ENCODE peak calls at places on chromosome 16, in eight cellular contexts. P is T-cell; C is NCI-H1105 treated with DMSO at 0.1 percent for 48 hours; X is ovary; M is NCI-H774; J is fibroblast of lung; Q is activated effector memory CD4-positive, alpha-beta T cell treated with Interleukin-2 at 50 U/mL for 16 hours; I is stimulated activated CD4-positive, alpha-beta T cell treated with anti-CD3 and anti-CD28 coated beads, Interleukin-1b, Interleukin-23, amount 100 ng/mL, for 24 hours. L is an unnamed sample.

GRCh38 chr16:17389392-17389791 is 81.4 kb downstream of the XYLT1 start:
- DNase-seq in P (no peak), C (no peak), X (no peak), M (no peak), J (no peak), Q (no peak), I (no peak), L (no peak)

GRCh38 chr16:58426960-58427359 is 34.7 kb downstream of the GINS3 start:
- DNase-seq in P (no peak), C (no peak), X (no peak), M (no peak), J (no peak), Q (no peak), I (no peak), L (no peak)

GRCh38 chr16:49464877-49465504 is 91.4 kb downstream of the C16orf78 start:
- DNase-seq in P (no peak), C (no peak), X (peak; percentile 22), M (peak; percentile 58), J (no peak), Q (no peak), I (no peak), L (no peak)

GRCh38 chr16:54336805-54337204 is 50.2 kb upstream of the IRX3 start:
- DNase-seq in P (no peak), C (no peak), X (no peak), M (no peak), J (no peak), Q (no peak), I (no peak), L (no peak)

GRCh38 chr16:4675864-4676786 is 17.2 kb upstream of the NUDT16L1 start:
- DNase-seq in P (peak; percentile 42), C (no peak), X (no peak), M (no peak), J (no peak), Q (peak; percentile 60), I (no peak), L (no peak)

GRCh38 chr16:14015948-14016347 is 55.2 kb upstream of the MRTFB start:
- DNase-seq in P (no peak), C (no peak), X (no peak), M (no peak), J (peak; percentile 93), Q (no peak), I (no peak), L (no peak)

GRCh38 chr16:31260136-31260931 is 559 bp downstream of the ITGAM start:
- DNase-seq in P (no peak), C (no peak), X (no peak), M (no peak), J (no peak), Q (no peak), I (no peak), L (no peak)

GRCh38 chr16:88405325-88406060 is 22.7 kb downstream of the ZNF469 start:
- DNase-seq in P (no peak), C (no peak), X (no peak), M (no peak), J (peak; percentile 60), Q (no peak), I (no peak), L (no peak)

GRCh38 chr16:28477311-28477920 is 5.3 kb upstream of the NPIPB7 start:
- DNase-seq in P (no peak), C (no peak), X (no peak), M (no peak), J (no peak), Q (no peak), I (no peak), L (no peak)

GRCh38 chr16:6106061-6106460 is 1008.5 kb upstream of the EEF2KMT start:
- DNase-seq in P (no peak), C (no peak), X (no peak), M (no peak), J (no peak), Q (no peak), I (no peak), L (no peak)

GRCh38 chr16:85781685-85782370 is 17.5 kb downstream of the EMC8 start:
- DNase-seq in P (no peak), C (peak; percentile 16), X (no peak), M (no peak), J (peak; percentile 82), Q (no peak), I (no peak), L (no peak)

GRCh38 chr16:84240455-84240854 is 643 bp upstream of the KCNG4 start:
- DNase-seq in P (no peak), C (no peak), X (no peak), M (no peak), J (no peak), Q (no peak), I (no peak), L (no peak)

GRCh38 chr16:13936596-13937081 is 16.7 kb downstream of the ERCC4 start:
- DNase-seq in P (no peak), C (no peak), X (peak; percentile 63), M (no peak), J (peak; percentile 83), Q (no peak), I (no peak), L (no peak)

GRCh38 chr16:4402439-4403132 is 13.8 kb downstream of the CORO7 start:
- DNase-seq in P (peak; percentile 38), C (peak; percentile 41), X (peak; percentile 89), M (peak; percentile 54), J (peak; percentile 72), Q (peak; percentile 39), I (peak; percentile 53), L (peak; percentile 69)

GRCh38 chr16:67326472-67327309 is at the start of the genes KCTD19 and LRRC36:
- DNase-seq in P (peak; percentile 32), C (peak; percentile 62), X (peak; percentile 71), M (peak; percentile 54), J (peak; percentile 24), Q (no peak), I (peak; percentile 36), L (peak; percentile 78)

GRCh38 chr16:47018223-47018891 is 44.9 kb upstream of the DNAJA2 start:
- DNase-seq in P (no peak), C (peak; percentile 39), X (no peak), M (peak; percentile 45), J (no peak), Q (peak; percentile 22), I (no peak), L (peak; percentile 48)